ENCODE peak calls at places on chromosomes 3 and 15, in seven cellular contexts. Q is stomach, I is A549, X is K562, L is esophagus muscularis mucosa, C is SK-N-SH, U is transverse colon. E is an unnamed sample.

GRCh38 chr3:176992565-176992964 is 204.7 kb downstream of the TBL1XR1 start:
- DNase-seq in Q (no peak), I (no peak), X (no peak), L (no peak), C (no peak), U (no peak), E (no peak)

GRCh38 chr3:197181751-197182150 is 116.7 kb downstream of the DLG1 start:
- DNase-seq in Q (no peak), I (peak; percentile 9), X (no peak), L (no peak), C (no peak), U (no peak), E (no peak)

GRCh38 chr3:114718897-114719208 is 425.0 kb downstream of the TIGIT start:
- DNase-seq in Q (no peak), I (no peak), X (no peak), L (no peak), C (no peak), U (no peak), E (no peak)

GRCh38 chr15:88529021-88529630 is 17.4 kb downstream of the DET1 start:
- DNase-seq in Q (no peak), I (no peak), X (no peak), L (no peak), C (no peak), U (no peak), E (no peak)

GRCh38 chr15:29596266-29596665 is 226.0 kb downstream of the TJP1 start:
- DNase-seq in Q (no peak), I (no peak), X (no peak), L (peak; percentile 50), C (no peak), U (no peak), E (no peak)

GRCh38 chr15:100468265-100468664 is 60.5 kb downstream of the CERS3 start:
- DNase-seq in Q (no peak), I (peak; percentile 4), X (no peak), L (no peak), C (no peak), U (no peak), E (peak; percentile 37)

GRCh38 chr15:61661791-61662190 is 398.5 kb downstream of the VPS13C start:
- DNase-seq in Q (no peak), I (no peak), X (no peak), L (no peak), C (no peak), U (no peak), E (no peak)

GRCh38 chr3:113953677-113954076 is 5.9 kb downstream of the ZDHHC23 start:
- DNase-seq in Q (no peak), I (no peak), X (no peak), L (no peak), C (no peak), U (no peak), E (no peak)

GRCh38 chr15:55164284-55164683 is 32.5 kb downstream of the RSL24D1 start:
- DNase-seq in Q (no peak), I (no peak), X (no peak), L (no peak), C (no peak), U (no peak), E (no peak)

GRCh38 chr15:90143176-90143655 is 40.9 kb upstream of the IDH2 start:
- DNase-seq in Q (peak; percentile 89), I (peak; percentile 88), X (peak; percentile 96), L (no peak), C (peak; percentile 93), U (peak; percentile 85), E (peak; percentile 86)

GRCh38 chr3:193231201-193231600 is 9.8 kb upstream of the PLAAT1 start:
- DNase-seq in Q (no peak), I (no peak), X (no peak), L (no peak), C (no peak), U (no peak), E (no peak)

GRCh38 chr15:100247228-100248225 is 94.2 kb downstream of the ADAMTS17 start:
- DNase-seq in Q (no peak), I (no peak), X (no peak), L (no peak), C (no peak), U (no peak), E (peak; percentile 4)

GRCh38 chr3:150699068-150699635 is 4.6 kb downstream of the ERICH6 start:
- DNase-seq in Q (no peak), I (peak; percentile 37), X (peak; percentile 34), L (no peak), C (no peak), U (no peak), E (no peak)

GRCh38 chr3:78022232-78022631 is 982.3 kb downstream of the ROBO2 start:
- DNase-seq in Q (no peak), I (no peak), X (no peak), L (no peak), C (no peak), U (no peak), E (no peak)

GRCh38 chr15:49706805-49707204 is 86.0 kb downstream of the DTWD1 start:
- DNase-seq in Q (no peak), I (no peak), X (no peak), L (no peak), C (no peak), U (no peak), E (no peak)
- TF ChIP-seq EP300 in Q (no peak), I (no peak), X (no peak), L (no peak), C (no peak), U (no peak), E (no peak)

GRCh38 chr15:68211656-68212320 is 6.7 kb upstream of the CALML4 start:
- DNase-seq in Q (no peak), I (no peak), X (no peak), L (no peak), C (no peak), U (no peak), E (peak; percentile 37)

GRCh38 chr15:68210409-68210756 is 5.3 kb upstream of the CALML4 start:
- DNase-seq in Q (no peak), I (no peak), X (no peak), L (no peak), C (no peak), U (no peak), E (no peak)

GRCh38 chr15:68209735-68210408 is 4.7 kb upstream of the CALML4 start:
- DNase-seq in Q (no peak), I (no peak), X (no peak), L (no peak), C (no peak), U (no peak), E (no peak)

GRCh38 chr15:68209272-68209671 is 4.1 kb upstream of the CALML4 start:
- DNase-seq in Q (no peak), I (no peak), X (no peak), L (no peak), C (no peak), U (no peak), E (no peak)

DNA sequence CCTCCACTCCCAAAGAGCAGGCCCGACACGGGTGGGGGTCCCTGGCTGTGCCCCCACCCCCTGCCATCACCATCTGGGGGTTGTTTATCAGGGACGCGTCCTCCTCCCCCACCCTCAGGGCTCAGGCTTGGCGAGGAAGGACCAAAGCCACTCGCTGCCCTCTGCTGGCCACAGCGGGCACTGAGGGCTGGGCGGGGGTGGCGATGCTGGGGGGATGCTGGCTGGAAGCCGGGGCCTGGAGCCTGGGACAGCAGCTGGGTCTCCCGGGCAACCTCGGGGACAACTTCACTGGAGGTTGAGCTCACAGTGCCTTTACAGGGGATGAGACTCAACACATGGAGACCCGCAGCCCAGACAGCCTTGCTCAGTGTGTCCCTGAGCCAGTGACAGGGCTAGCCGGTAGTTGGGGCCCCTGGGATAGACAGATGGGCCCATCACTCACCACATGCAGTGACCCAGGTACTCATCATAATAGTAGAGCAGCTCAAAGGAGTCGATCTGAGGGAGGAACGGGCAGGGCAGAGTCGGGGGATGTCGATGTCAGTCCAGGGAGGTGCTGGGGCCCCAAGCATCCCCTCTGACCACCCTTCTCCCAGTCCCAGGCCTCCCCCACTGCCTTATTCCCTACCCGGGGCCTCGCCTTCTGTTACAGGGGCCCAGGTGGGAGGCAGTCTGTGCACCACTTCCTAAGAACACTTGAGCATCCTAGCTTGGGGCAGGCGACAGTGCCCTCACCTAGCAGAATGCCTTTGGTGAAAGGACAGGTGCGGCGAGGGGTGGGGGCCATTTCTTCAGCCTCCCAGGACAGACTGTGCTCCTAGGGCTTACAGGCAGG is 5.9 kb upstream of the CALML4 start:
- DNase-seq in Q (peak; percentile 56), I (peak; percentile 42), X (peak; percentile 65), L (no peak), C (peak; percentile 94), U (peak; percentile 75), E (peak; percentile 92)
- TF ChIP-seq EP300 in Q (no peak), I (no peak), X (no peak), L (no peak), C (no peak), U (no peak), E (no peak)

GRCh38 chr3:149378420-149379388 is 1.3 kb upstream of the TM4SF1 start:
- DNase-seq in Q (no peak), I (no peak), X (no peak), L (no peak), C (no peak), U (no peak), E (no peak)

GRCh38 chr3:149375824-149376196 is 1.6 kb downstream of the TM4SF1 start:
- DNase-seq in Q (no peak), I (no peak), X (no peak), L (no peak), C (no peak), U (no peak), E (no peak)

GRCh38 chr3:149376728-149377407 is 581 bp downstream of the TM4SF1 start:
- DNase-seq in Q (no peak), I (no peak), X (no peak), L (no peak), C (no peak), U (no peak), E (no peak)

GRCh38 chr3:149375164-149375823 is 2.2 kb downstream of the TM4SF1 start:
- DNase-seq in Q (no peak), I (peak; percentile 71), X (no peak), L (no peak), C (no peak), U (no peak), E (no peak)

GRCh38 chr3:149377408-149378111 is at the start of gene TM4SF1:
- DNase-seq in Q (peak; percentile 65), I (peak; percentile 98), X (no peak), L (no peak), C (no peak), U (peak; percentile 57), E (no peak)
- TF ChIP-seq EP300 in Q (no peak), I (no peak), X (no peak), L (no peak), C (peak; percentile 22), U (no peak), E (no peak)

DNA sequence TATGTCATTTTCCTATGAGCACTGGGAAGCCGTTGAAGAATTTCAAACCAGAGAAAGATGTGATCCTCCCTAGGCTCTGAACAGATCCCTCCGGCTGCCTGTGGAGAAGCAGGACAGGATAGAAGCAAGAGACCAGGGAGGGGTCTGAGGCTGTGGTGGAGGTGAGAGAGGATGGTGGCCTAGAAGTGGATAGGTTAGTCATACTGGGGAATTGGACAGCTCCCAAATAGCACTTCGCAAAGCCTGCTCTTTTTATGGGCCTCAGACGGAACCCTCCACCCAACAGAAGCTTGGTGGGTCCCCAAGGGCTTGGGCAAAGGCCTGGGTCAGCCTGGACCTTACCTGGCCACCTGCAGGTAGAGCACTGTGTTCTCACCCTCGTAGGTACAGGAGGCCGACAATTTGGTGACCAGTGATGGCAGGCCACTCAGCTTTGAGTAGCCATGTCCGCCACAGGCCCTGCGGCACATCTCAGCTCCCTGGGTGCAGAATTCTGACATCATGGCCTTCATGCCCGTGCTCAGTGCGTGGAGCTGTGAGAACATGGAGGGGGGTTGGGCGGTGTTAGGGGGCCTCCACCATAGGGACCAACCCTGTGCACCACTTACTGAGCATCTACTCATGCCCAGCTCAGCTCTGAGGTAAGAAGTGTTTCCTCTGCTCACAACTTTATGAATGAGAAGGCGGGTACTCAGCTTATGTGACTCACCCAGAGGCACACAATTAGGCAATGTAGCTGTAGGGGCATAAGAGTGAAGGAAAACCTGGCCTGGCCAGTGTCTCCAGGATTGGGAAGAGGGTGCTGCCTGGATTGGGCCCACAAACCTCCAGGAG is 10.6 kb downstream of the ACOX2 start:
- DNase-seq in Q (no peak), I (peak; percentile 85), X (no peak), L (peak; percentile 81), C (no peak), U (no peak), E (peak; percentile 55)
- TF ChIP-seq EP300 in Q (no peak), I (no peak), X (no peak), L (no peak), C (no peak), U (no peak), E (no peak)

E was measured in upper lobe of left lung.